ENCODE peak calls at places on chromosomes 1 and 21, in six cellular contexts. O is pancreas, G is IMR-90, B is NB4, X is astrocyte, F is PC-3. Q is an unnamed sample.

GRCh38 chr1:84785231-84785630 is 95.0 kb upstream of the SSX2IP start:
- DNase-seq in X (peak), F (no peak), B (no peak), G (peak), O (no peak), Q (peak)

GRCh38 chr21:32083175-32083574 is 195.7 kb downstream of the MIS18A start:
- DNase-seq in F (no peak), B (no peak), O (no peak), G (peak), X (peak), Q (no peak)

GRCh38 chr1:25003457-25004190 is 73.5 kb upstream of the RUNX3 start:
- DNase-seq in X (peak), G (peak), B (no peak), F (peak), O (no peak), Q (no peak)

GRCh38 chr1:109113787-109114568 is at the start of gene ELAPOR1:
- DNase-seq in O (peak), X (no peak), G (peak), F (peak), B (no peak), Q (peak)

GRCh38 chr1:59732219-59732955 is 82.4 kb upstream of the HOOK1 start:
- DNase-seq in B (peak), G (peak), X (no peak), O (no peak), F (no peak), Q (no peak)

GRCh38 chr21:46121286-46122221 is 23.6 kb downstream of the COL6A2 start:
- DNase-seq in X (no peak), F (no peak), G (no peak), O (peak), B (no peak), Q (no peak)

GRCh38 chr1:56469640-56470371 is 109.6 kb downstream of the PLPP3 start:
- DNase-seq in B (no peak), X (peak), F (peak), O (no peak), G (peak), Q (peak)

GRCh38 chr1:189619682-189620332 is 857.9 kb downstream of the BRINP3 start:
- DNase-seq in F (peak), G (peak), B (no peak), O (no peak), X (peak), Q (peak)

GRCh38 chr1:207073906-207074820 is 14.5 kb upstream of the C4BPB start:
- DNase-seq in O (no peak), X (peak), B (no peak), G (peak), F (peak), Q (no peak)

GRCh38 chr1:31984419-31985347 is 29.0 kb upstream of the KHDRBS1 start:
- DNase-seq in F (peak), X (peak), B (no peak), O (no peak), G (peak), Q (peak)

GRCh38 chr1:15449567-15449966 is 7.0 kb upstream of the CELA2A start:
- DNase-seq in B (no peak), G (no peak), F (no peak), X (no peak), O (peak), Q (no peak)

GRCh38 chr1:96388421-96389310 is 332.9 kb upstream of the PTBP2 start:
- DNase-seq in F (peak), G (peak), B (no peak), X (peak), O (no peak), Q (peak)

GRCh38 chr1:15523104-15523921 is 702 bp downstream of the CASP9 start:
- DNase-seq in B (no peak), F (peak), X (peak), G (no peak), O (no peak), Q (peak)

GRCh38 chr21:38083534-38083933 is 167.3 kb upstream of the KCNJ6 start:
- DNase-seq in G (no peak), F (no peak), X (no peak), B (no peak), O (no peak), Q (no peak)

GRCh38 chr1:98700228-98700627 is 38.7 kb downstream of the SNX7 start:
- DNase-seq in G (peak), B (no peak), O (no peak), X (peak), F (peak), Q (peak)

GRCh38 chr1:63777286-63777685 is 3.5 kb downstream of the ROR1 start:
- DNase-seq in F (peak), O (no peak), B (no peak), X (no peak), G (no peak), Q (no peak)

GRCh38 chr1:170932236-170932635 is 3.1 kb upstream of the MROH9 start:
- DNase-seq in B (no peak), F (no peak), G (no peak), X (no peak), O (no peak), Q (no peak)

GRCh38 chr1:152108899-152109222 is 6.4 kb downstream of the TCHH start:
- DNase-seq in B (no peak), F (no peak), X (no peak), G (no peak), O (no peak), Q (no peak)

GRCh38 chr1:152110365-152110859 is 4.8 kb downstream of the TCHH start:
- DNase-seq in O (peak), F (peak), B (peak), G (peak), X (peak), Q (peak)

GRCh38 chr1:152109998-152110294 is 5.3 kb downstream of the TCHH start:
- DNase-seq in B (no peak), F (no peak), G (no peak), X (no peak), O (no peak), Q (no peak)

GRCh38 chr1:152107984-152108898 is 7.0 kb downstream of the TCHH start:
- DNase-seq in G (peak), B (no peak), O (peak), F (no peak), X (peak), Q (peak)

GRCh38 chr1:152109231-152109997 is 5.8 kb downstream of the TCHH start:
- DNase-seq in X (no peak), G (peak), F (peak), B (no peak), O (no peak), Q (peak)
- H3K4me3 ChIP-seq in X (peak), G (peak), F (peak), B (peak), O (no peak), Q (peak)

GRCh38 chr1:111204211-111204883 is 3.9 kb upstream of the DENND2D start:
- DNase-seq in G (no peak), X (no peak), B (no peak), O (peak), F (no peak), Q (no peak)
- TF ChIP-seq CTCF in G (no peak), X (no peak), B (no peak), O (no peak), F (no peak), Q (no peak)

DNA sequence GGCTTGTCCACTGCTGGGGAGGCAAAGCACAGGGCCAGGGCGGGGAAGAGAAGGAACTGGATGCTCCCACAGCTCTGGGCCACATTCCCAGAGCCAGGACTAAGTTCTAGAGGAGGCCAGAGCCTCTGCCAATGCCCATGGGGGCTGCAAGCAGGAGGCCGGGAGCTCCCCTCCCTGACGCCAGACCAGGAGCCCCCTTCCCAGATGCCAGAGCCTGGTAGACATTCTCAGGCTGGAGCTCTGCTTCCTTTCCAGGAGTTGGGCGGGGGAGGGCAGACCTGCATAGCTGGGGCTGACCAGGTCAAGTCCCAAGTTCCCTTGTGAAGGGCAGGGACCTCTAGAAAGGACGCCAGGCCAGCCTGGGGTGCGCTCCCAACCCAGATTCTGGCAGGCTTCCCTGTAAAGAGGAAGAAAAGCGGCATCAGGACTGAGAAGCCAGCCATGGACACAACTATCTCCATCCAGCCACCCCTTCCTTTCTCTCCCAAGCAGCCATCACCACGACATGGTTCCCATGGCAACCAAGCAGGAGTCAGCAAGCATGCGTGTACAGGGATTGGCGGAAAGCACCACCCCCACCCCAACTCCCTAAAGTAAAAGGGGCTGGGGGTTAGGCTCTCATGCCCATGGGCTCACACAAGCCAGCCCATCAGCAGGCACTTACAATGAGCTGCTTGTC is 13.4 kb downstream of the KIF21B start:
- DNase-seq in X (no peak), F (no peak), O (no peak), G (no peak), B (no peak), Q (no peak)
- H3K4me3 ChIP-seq in X (no peak), F (no peak), O (no peak), G (no peak), B (no peak), Q (no peak)

GRCh38 chr21:36575306-36575705 is 95.4 kb upstream of the CLDN14 start:
- DNase-seq in B (peak), F (no peak), G (no peak), X (no peak), O (no peak), Q (no peak)

GRCh38 chr21:36567216-36567917 is 87.4 kb upstream of the CLDN14 start:
- DNase-seq in F (no peak), X (no peak), G (no peak), B (no peak), O (no peak), Q (peak)

GRCh38 chr21:36569511-36569910 is 89.6 kb upstream of the CLDN14 start:
- DNase-seq in G (no peak), F (no peak), O (no peak), B (no peak), X (no peak), Q (no peak)

GRCh38 chr21:36572091-36572490 is 92.2 kb upstream of the CLDN14 start:
- DNase-seq in X (no peak), F (no peak), O (no peak), B (no peak), G (no peak), Q (no peak)

DNA sequence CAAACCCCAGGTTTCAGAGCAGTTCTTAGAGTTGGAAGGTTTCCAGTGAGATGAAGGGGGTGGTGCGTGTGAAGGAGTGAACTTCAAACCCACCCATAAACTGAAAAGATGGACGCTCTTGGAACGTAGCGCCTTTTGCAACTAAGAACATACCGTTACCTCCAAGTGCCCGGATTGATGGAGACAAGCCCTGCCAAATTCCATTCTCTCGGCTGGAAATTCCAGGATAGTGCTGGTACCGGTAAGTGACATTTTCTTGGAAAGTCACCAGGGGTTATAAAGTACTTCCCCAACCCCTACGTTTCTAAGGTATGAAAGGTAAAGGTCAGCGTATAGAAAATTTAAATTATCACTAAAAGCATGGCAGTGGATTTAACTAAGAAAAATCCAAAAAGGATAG is 91.6 kb upstream of the CLDN14 start:
- DNase-seq in F (no peak), X (no peak), O (no peak), B (no peak), G (no peak), Q (no peak)
- TF ChIP-seq CTCF in F (no peak), X (no peak), O (no peak), B (no peak), G (no peak), Q (no peak)